ENCODE peak calls at places on chromosomes 5 and 9, in eight cellular contexts. One of them, this sample, is unnamed.

GRCh38 chr5:58491216-58491892 is at the start of gene GAPT:
- DNase-seq in EL: no peak
- DNase-seq in heart left ventricle: no peak
- DNase-seq in B cell: no peak
- DNase-seq in fibroblast of mammary gland: no peak
- DNase-seq in HCT116: no peak
- DNase-seq in GM10248: peak
- DNase-seq in central memory CD8-positive, alpha-beta T cell: no peak
- DNase-seq in this sample: no peak

GRCh38 chr5:178996156-178996555 is 1.0 kb upstream of the GRM6 start:
- DNase-seq in EL: no peak
- DNase-seq in heart left ventricle: no peak
- DNase-seq in B cell: no peak
- DNase-seq in fibroblast of mammary gland: no peak
- DNase-seq in HCT116: no peak
- DNase-seq in GM10248: no peak
- DNase-seq in central memory CD8-positive, alpha-beta T cell: no peak
- DNase-seq in this sample: no peak

GRCh38 chr9:35398651-35399335 is 91.1 kb upstream of the RUSC2 start:
- DNase-seq in EL: no peak
- DNase-seq in heart left ventricle: no peak
- DNase-seq in B cell: no peak
- DNase-seq in fibroblast of mammary gland: no peak
- DNase-seq in HCT116: no peak
- DNase-seq in GM10248: no peak
- DNase-seq in central memory CD8-positive, alpha-beta T cell: no peak
- DNase-seq in this sample: no peak

GRCh38 chr5:115432691-115433090 is 111.9 kb downstream of the FEM1C start:
- DNase-seq in EL: no peak
- DNase-seq in heart left ventricle: no peak
- DNase-seq in B cell: no peak
- DNase-seq in fibroblast of mammary gland: peak
- DNase-seq in HCT116: no peak
- DNase-seq in GM10248: no peak
- DNase-seq in central memory CD8-positive, alpha-beta T cell: no peak
- DNase-seq in this sample: no peak

GRCh38 chr9:137444106-137444790 is 3.1 kb upstream of the ENTPD8 start:
- DNase-seq in EL: no peak
- DNase-seq in heart left ventricle: peak
- DNase-seq in B cell: no peak
- DNase-seq in fibroblast of mammary gland: no peak
- DNase-seq in HCT116: no peak
- DNase-seq in GM10248: no peak
- DNase-seq in central memory CD8-positive, alpha-beta T cell: no peak
- DNase-seq in this sample: no peak

GRCh38 chr5:150485770-150486401 is 22.0 kb upstream of the NDST1 start:
- DNase-seq in EL: peak
- DNase-seq in heart left ventricle: peak
- DNase-seq in B cell: no peak
- DNase-seq in fibroblast of mammary gland: peak
- DNase-seq in HCT116: no peak
- DNase-seq in GM10248: peak
- DNase-seq in central memory CD8-positive, alpha-beta T cell: no peak
- DNase-seq in this sample: no peak

GRCh38 chr5:72163349-72163983 is 56.2 kb downstream of the MAP1B start:
- DNase-seq in EL: no peak
- DNase-seq in heart left ventricle: no peak
- DNase-seq in B cell: no peak
- DNase-seq in fibroblast of mammary gland: no peak
- DNase-seq in HCT116: no peak
- DNase-seq in GM10248: no peak
- DNase-seq in central memory CD8-positive, alpha-beta T cell: no peak
- DNase-seq in this sample: no peak

GRCh38 chr9:128296340-128297220 is 20.5 kb downstream of the SWI5 start:
- DNase-seq in EL: no peak
- DNase-seq in heart left ventricle: no peak
- DNase-seq in B cell: no peak
- DNase-seq in fibroblast of mammary gland: no peak
- DNase-seq in HCT116: no peak
- DNase-seq in GM10248: no peak
- DNase-seq in central memory CD8-positive, alpha-beta T cell: no peak
- DNase-seq in this sample: no peak

GRCh38 chr5:170225326-170226137 is 7.3 kb upstream of the C5orf58 start:
- DNase-seq in EL: peak
- DNase-seq in heart left ventricle: peak
- DNase-seq in B cell: peak
- DNase-seq in fibroblast of mammary gland: peak
- DNase-seq in HCT116: peak
- DNase-seq in GM10248: peak
- DNase-seq in central memory CD8-positive, alpha-beta T cell: peak
- DNase-seq in this sample: no peak

GRCh38 chr5:71601222-71602026 is 14.3 kb downstream of the MCCC2 start:
- DNase-seq in EL: peak
- DNase-seq in heart left ventricle: peak
- DNase-seq in B cell: no peak
- DNase-seq in fibroblast of mammary gland: peak
- DNase-seq in HCT116: peak
- DNase-seq in GM10248: peak
- DNase-seq in central memory CD8-positive, alpha-beta T cell: peak
- DNase-seq in this sample: peak

GRCh38 chr5:43602456-43602817 is 543 bp upstream of the NNT start:
- DNase-seq in EL: peak
- DNase-seq in heart left ventricle: peak
- DNase-seq in B cell: no peak
- DNase-seq in fibroblast of mammary gland: peak
- DNase-seq in HCT116: no peak
- DNase-seq in GM10248: no peak
- DNase-seq in central memory CD8-positive, alpha-beta T cell: peak
- DNase-seq in this sample: no peak

GRCh38 chr9:137479315-137479861 is 20.3 kb upstream of the NSMF start:
- DNase-seq in EL: no peak
- DNase-seq in heart left ventricle: no peak
- DNase-seq in B cell: no peak
- DNase-seq in fibroblast of mammary gland: no peak
- DNase-seq in HCT116: no peak
- DNase-seq in GM10248: no peak
- DNase-seq in central memory CD8-positive, alpha-beta T cell: no peak
- DNase-seq in this sample: no peak

GRCh38 chr9:134493471-134494272 is 147.9 kb upstream of the COL5A1 start:
- DNase-seq in EL: no peak
- DNase-seq in heart left ventricle: peak
- DNase-seq in B cell: no peak
- DNase-seq in fibroblast of mammary gland: no peak
- DNase-seq in HCT116: no peak
- DNase-seq in GM10248: no peak
- DNase-seq in central memory CD8-positive, alpha-beta T cell: no peak
- DNase-seq in this sample: no peak

GRCh38 chr5:2801602-2802525 is 50.4 kb upstream of the IRX2 start:
- DNase-seq in EL: no peak
- DNase-seq in heart left ventricle: no peak
- DNase-seq in B cell: no peak
- DNase-seq in fibroblast of mammary gland: no peak
- DNase-seq in HCT116: no peak
- DNase-seq in GM10248: no peak
- DNase-seq in central memory CD8-positive, alpha-beta T cell: no peak
- DNase-seq in this sample: no peak